ENCODE peak calls at places on chromosomes 16 and 17, in four cellular contexts. N, T, L and V are unnamed samples.

GRCh38 chr17:67105213-67105612 is 60.9 kb downstream of the CACNG1 start:
- DNase-seq in N (no peak), T (no peak), L (no peak), V (no peak)

GRCh38 chr16:57377080-57377841 is 5.0 kb downstream of the CX3CL1 start:
- DNase-seq in N (no peak), T (no peak), L (no peak), V (no peak)

GRCh38 chr17:48575066-48575582 is 3.0 kb downstream of the HOXB4 start:
- DNase-seq in N (no peak), T (no peak), L (no peak), V (no peak)

GRCh38 chr16:17416461-17417221 is 54.1 kb downstream of the XYLT1 start:
- DNase-seq in N (peak; percentile 51), T (no peak), L (no peak), V (peak; percentile 39)

GRCh38 chr16:23119570-23119969 is 29.7 kb downstream of the USP31 start:
- DNase-seq in N (no peak), T (no peak), L (no peak), V (no peak)

GRCh38 chr17:80997471-80998387 is 6.1 kb downstream of the CHMP6 start:
- DNase-seq in N (no peak), T (no peak), L (no peak), V (peak; percentile 81)

GRCh38 chr17:1713878-1714487 is 3.8 kb upstream of the TLCD2 start:
- DNase-seq in N (no peak), T (peak; percentile 51), L (peak; percentile 64), V (peak; percentile 89)

GRCh38 chr16:30760577-30761426 is 1.1 kb downstream of the CFAP119 start:
- DNase-seq in N (no peak), T (no peak), L (no peak), V (no peak)

GRCh38 chr17:6444573-6445335 is 499 bp downstream of the PIMREG start:
- DNase-seq in N (no peak), T (no peak), L (no peak), V (no peak)

GRCh38 chr16:89102035-89102776 is 8.6 kb downstream of the ACSF3 start:
- DNase-seq in N (no peak), T (no peak), L (no peak), V (no peak)

GRCh38 chr17:55617441-55617840 is 105.2 kb downstream of the TMEM100 start:
- DNase-seq in N (no peak), T (no peak), L (no peak), V (no peak)

GRCh38 chr16:49589721-49590120 is 216.1 kb downstream of the C16orf78 start:
- DNase-seq in N (no peak), T (no peak), L (no peak), V (peak; percentile 60)

GRCh38 chr16:54422569-54422978 is 136.0 kb upstream of the IRX3 start:
- DNase-seq in N (no peak), T (no peak), L (no peak), V (no peak)

GRCh38 chr17:79072544-79072943 is 2.1 kb upstream of the ENGASE start:
- DNase-seq in N (no peak), T (no peak), L (no peak), V (no peak)

GRCh38 chr17:79845601-79845949 is 6.3 kb upstream of the CBX4 start:
- DNase-seq in N (no peak), T (no peak), L (no peak), V (no peak)

GRCh38 chr16:57166951-57167350 is 18.9 kb downstream of the PSME3IP1 start:
- DNase-seq in N (no peak), T (no peak), L (no peak), V (no peak)

GRCh38 chr16:68696514-68696913 is 40.6 kb upstream of the CDH1 start:
- DNase-seq in N (no peak), T (no peak), L (no peak), V (no peak)

GRCh38 chr17:69508814-69509213 is 94.3 kb downstream of the MAP2K6 start:
- DNase-seq in N (no peak), T (no peak), L (no peak), V (no peak)

GRCh38 chr17:67260051-67260987 is 15.3 kb upstream of the HELZ start:
- DNase-seq in N (no peak), T (peak; percentile 41), L (no peak), V (peak; percentile 74)

GRCh38 chr17:7323731-7324437 is 5.3 kb downstream of the NEURL4 start:
- DNase-seq in N (peak; percentile 66), T (peak; percentile 58), L (no peak), V (no peak)

GRCh38 chr17:64504769-64505319 is 1.2 kb downstream of the DDX5 start:
- DNase-seq in N (no peak), T (peak; percentile 22), L (no peak), V (no peak)

GRCh38 chr17:78648293-78648692 is 71.1 kb upstream of the DNAH17 start:
- DNase-seq in N (no peak), T (no peak), L (no peak), V (no peak)

GRCh38 chr17:6700948-6701307 is 12.2 kb downstream of the SLC13A5 start:
- DNase-seq in N (no peak), T (no peak), L (no peak), V (no peak)

GRCh38 chr17:40095944-40096791 is 4.2 kb downstream of the NR1D1 start:
- DNase-seq in N (peak; percentile 92), T (peak; percentile 49), L (no peak), V (peak; percentile 86)

GRCh38 chr16:28981517-28981916 is 3.3 kb upstream of the LAT start:
- DNase-seq in N (no peak), T (no peak), L (no peak), V (no peak)

GRCh38 chr17:66654341-66654740 is 180.6 kb upstream of the CACNG5 start:
- DNase-seq in N (no peak), T (no peak), L (no peak), V (no peak)

GRCh38 chr17:49193513-49194296 is 16.7 kb downstream of the GNGT2 start:
- DNase-seq in N (no peak), T (peak; percentile 73), L (peak; percentile 33), V (peak; percentile 92)

GRCh38 chr16:85491798-85492616 is 121.1 kb upstream of the GSE1 start:
- DNase-seq in N (peak; percentile 16), T (peak; percentile 62), L (peak; percentile 41), V (peak; percentile 92)

GRCh38 chr17:28738680-28739384 is 5.0 kb upstream of the TRAF4 start:
- DNase-seq in N (peak; percentile 47), T (no peak), L (no peak), V (no peak)

GRCh38 chr17:1469231-1469852 is 13.3 kb upstream of the CRK start:
- DNase-seq in N (no peak), T (no peak), L (no peak), V (no peak)

GRCh38 chr17:77330602-77331081 is 189.9 kb downstream of the SEC14L1 start:
- DNase-seq in N (no peak), T (peak; percentile 16), L (no peak), V (peak; percentile 86)

GRCh38 chr16:89123001-89123830 is 29.6 kb downstream of the ACSF3 start:
- DNase-seq in N (no peak), T (no peak), L (no peak), V (no peak)

DNA sequence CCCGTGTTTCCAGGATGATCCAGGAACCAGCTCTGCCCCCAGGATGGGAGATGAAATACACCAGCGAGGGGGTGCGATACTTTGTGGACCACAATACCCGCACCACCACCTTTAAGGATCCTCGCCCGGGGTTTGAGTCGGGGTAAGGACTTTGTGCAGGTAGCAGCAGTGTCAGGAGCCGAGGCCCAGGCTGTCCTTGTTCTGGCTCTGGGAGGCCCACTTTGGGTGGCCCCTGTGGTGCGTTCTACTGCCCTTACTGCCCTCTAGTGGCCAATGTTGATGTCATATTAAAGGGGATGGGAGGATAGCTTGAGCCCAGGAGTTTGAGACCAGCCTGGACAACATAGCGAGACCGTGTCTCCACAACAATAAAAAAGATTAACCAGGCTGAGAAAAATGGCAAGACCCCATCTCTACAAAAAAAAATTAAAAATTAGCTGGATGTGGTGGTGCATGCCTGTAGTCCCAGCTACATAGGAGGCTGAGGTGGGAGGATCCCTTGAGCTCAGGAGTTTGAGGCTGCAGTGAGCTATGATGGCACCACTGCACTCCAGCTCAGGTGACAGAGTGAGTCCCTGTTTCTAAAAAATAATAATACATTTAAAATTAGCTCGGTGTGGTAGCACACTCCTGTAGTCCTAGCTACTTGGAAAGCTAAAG is 20.9 kb upstream of the CLEC18A start:
- DNase-seq in N (peak; percentile 32), T (peak; percentile 55), L (peak; percentile 40), V (no peak)
- H3K4me3 ChIP-seq in N (no peak overlapping the region), T (no peak overlapping the region), L (no peak overlapping the region), V (no peak overlapping the region)

GRCh38 chr17:72565758-72566157 is 444.9 kb downstream of the SOX9 start:
- DNase-seq in N (no peak), T (no peak), L (no peak), V (no peak)

GRCh38 chr17:72569193-72569946 is 448.6 kb downstream of the SOX9 start:
- DNase-seq in N (no peak), T (no peak), L (no peak), V (no peak)

GRCh38 chr17:72567774-72568173 is 447.0 kb downstream of the SOX9 start:
- DNase-seq in N (no peak), T (no peak), L (no peak), V (no peak)

GRCh38 chr17:72565006-72565405 is 444.2 kb downstream of the SOX9 start:
- DNase-seq in N (no peak), T (no peak), L (no peak), V (no peak)

GRCh38 chr17:72566671-72567484 is 446.1 kb downstream of the SOX9 start:
- DNase-seq in N (no peak), T (no peak), L (no peak), V (no peak)
- H3K4me3 ChIP-seq in N (no peak overlapping the region), T (no peak overlapping the region), L (no peak overlapping the region), V (no peak overlapping the region)

GRCh38 chr17:2751482-2751881 is 2.0 kb upstream of the CCDC92B start:
- DNase-seq in N (no peak), T (no peak), L (no peak), V (no peak)

GRCh38 chr17:2745317-2746037 is 4.0 kb downstream of the CCDC92B start:
- DNase-seq in N (no peak), T (no peak), L (no peak), V (no peak)

GRCh38 chr17:2750721-2751120 is 1.3 kb upstream of the CCDC92B start:
- DNase-seq in N (no peak), T (no peak), L (no peak), V (no peak)

GRCh38 chr17:2749058-2749783 is at the start of gene CCDC92B:
- DNase-seq in N (no peak), T (no peak), L (no peak), V (no peak)

DNA sequence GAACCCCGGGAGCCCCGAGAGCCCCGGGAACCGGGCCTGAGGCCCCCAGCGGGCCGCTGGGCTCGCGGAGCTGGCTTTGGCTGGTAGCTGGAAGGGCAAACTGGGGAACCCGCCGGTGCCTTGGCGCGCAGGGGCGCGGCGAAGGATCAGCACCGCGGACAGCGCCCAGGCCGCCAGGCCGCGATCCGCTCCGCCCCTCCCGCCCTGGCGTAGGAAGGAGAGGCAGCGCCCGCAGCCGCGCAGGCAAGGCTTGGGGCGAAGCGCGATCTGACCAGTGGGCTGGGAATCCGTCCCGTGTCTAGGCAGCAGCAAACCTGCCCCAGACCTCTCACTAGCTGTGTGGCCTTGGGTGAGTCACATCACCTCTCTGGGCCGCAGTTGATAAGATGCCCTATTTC is 331 bp upstream of the CCDC92B start:
- DNase-seq in N (peak; percentile 69), T (peak; percentile 63), L (peak; percentile 38), V (peak; percentile 90)
- H3K4me3 ChIP-seq in N (no peak overlapping the region), T (no peak overlapping the region), L (no peak overlapping the region), V (no peak overlapping the region)

GRCh38 chr17:12664894-12665262 is 812 bp upstream of the MYOCD start:
- DNase-seq in N (no peak), T (no peak), L (no peak), V (no peak)
- H3K4me3 ChIP-seq in N (no peak overlapping the region), T (peak overlapping the region; percentile 52), L (no peak overlapping the region), V (peak overlapping the region; percentile 2)